ENCODE peak calls at places on chromosomes 6 and 20, in five cellular contexts. K is left colon; B is activated T-helper 1 cell treated with anti-CD3 and anti-CD28 coated beads, Interleukin-2, amount 50 U/mL, for 16 hours; H is ELR; G is activated CD8-positive, alpha-beta T cell treated with anti-CD3 and anti-CD28 coated beads, Interleukin-2, amount 10 ng/mL, durations not matched to agents 7 days and 5 days. O is an unnamed sample.

GRCh38 chr20:44600758-44601562 is 18.6 kb downstream of the PKIG start:
- DNase-seq in G (no peak), H (no peak), K (no peak), B (no peak), O (no peak)

GRCh38 chr6:17098538-17098937 is 3.3 kb upstream of the STMND1 start:
- DNase-seq in H (peak), K (no peak), G (no peak), B (no peak), O (no peak)

GRCh38 chr6:8080338-8081151 is 16.4 kb upstream of the BLOC1S5 start:
- DNase-seq in H (peak), B (no peak), K (no peak), G (no peak), O (no peak)

GRCh38 chr6:121592955-121593665 is 157.7 kb downstream of the GJA1 start:
- DNase-seq in K (no peak), B (no peak), G (no peak), H (no peak), O (no peak)

GRCh38 chr6:154931741-154932424 is 63.2 kb upstream of the TIAM2 start:
- DNase-seq in H (peak), G (no peak), K (no peak), B (no peak), O (no peak)

GRCh38 chr20:4151991-4152695 is 136.8 kb upstream of the RNF24 start:
- DNase-seq in G (no peak), B (no peak), H (peak), K (no peak), O (no peak)

GRCh38 chr6:66605011-66605410 is 898.0 kb upstream of the EYS start:
- DNase-seq in K (no peak), G (no peak), H (peak), B (no peak), O (no peak)

GRCh38 chr20:50366270-50367103 is 143.7 kb upstream of the PTPN1 start:
- DNase-seq in B (no peak), G (peak), H (peak), K (peak), O (no peak)

GRCh38 chr6:18360188-18360587 is 27.0 kb upstream of the RNF144B start:
- DNase-seq in B (no peak), K (no peak), H (no peak), G (no peak), O (no peak)

GRCh38 chr6:16909599-16910360 is 148.5 kb upstream of the ATXN1 start:
- DNase-seq in G (no peak), B (no peak), K (no peak), H (peak), O (no peak)

GRCh38 chr6:3281669-3282460 is 23.1 kb downstream of the PSMG4 start:
- DNase-seq in H (peak), B (no peak), G (no peak), K (peak), O (no peak)

GRCh38 chr6:147944122-147944521 is 398.5 kb upstream of the SASH1 start:
- DNase-seq in G (no peak), B (no peak), H (no peak), K (no peak), O (no peak)

GRCh38 chr20:46602429-46602828 is 48.8 kb downstream of the SLC13A3 start:
- DNase-seq in K (no peak), G (no peak), H (no peak), B (no peak), O (no peak)

GRCh38 chr20:710762-711120 is 35.1 kb upstream of the SCRT2 start:
- DNase-seq in H (no peak), B (no peak), K (no peak), G (no peak), O (no peak)

GRCh38 chr6:36533321-36533720 is 14.0 kb downstream of the STK38 start:
- DNase-seq in H (no peak), B (no peak), K (no peak), G (no peak), O (no peak)

GRCh38 chr6:149464411-149464810 is 20.4 kb downstream of the ZC3H12D start:
- DNase-seq in G (no peak), H (no peak), K (no peak), B (no peak), O (no peak)

GRCh38 chr6:114327074-114327473 is 15.7 kb downstream of the HS3ST5 start:
- DNase-seq in K (no peak), H (no peak), G (no peak), B (no peak), O (no peak)

GRCh38 chr6:168125429-168126001 is 46.5 kb upstream of the FRMD1 start:
- DNase-seq in K (no peak), H (no peak), B (no peak), G (peak), O (no peak)

GRCh38 chr20:24765316-24766142 is 183.5 kb upstream of the CST7 start:
- DNase-seq in B (no peak), H (no peak), K (no peak), G (no peak), O (no peak)

GRCh38 chr6:33298773-33299236 is at the start of gene RGL2:
- DNase-seq in K (peak), G (peak), H (peak), B (no peak), O (peak)

GRCh38 chr20:22402550-22402949 is 181.8 kb downstream of the FOXA2 start:
- DNase-seq in K (no peak), B (no peak), G (no peak), H (no peak), O (no peak)

GRCh38 chr6:152368761-152369624 is 268.2 kb downstream of the SYNE1 start:
- DNase-seq in G (no peak), B (no peak), K (no peak), H (no peak), O (no peak)

GRCh38 chr6:139027620-139028182 is 844 bp upstream of the ABRACL start:
- DNase-seq in H (peak), K (peak), G (peak), B (peak), O (no peak)

GRCh38 chr6:159062965-159063364 is 18.2 kb upstream of the TAGAP start:
- DNase-seq in K (no peak), B (no peak), H (no peak), G (no peak), O (no peak)

GRCh38 chr20:42161228-42161829 is 543.2 kb upstream of the CHD6 start:
- DNase-seq in K (no peak), B (no peak), H (no peak), G (no peak), O (no peak)

GRCh38 chr6:107784669-107785068 is 39.4 kb downstream of the SCML4 start:
- DNase-seq in K (no peak), B (no peak), H (peak), G (no peak), O (no peak)

GRCh38 chr6:113276631-113277030 is 580.5 kb upstream of the MARCKS start:
- DNase-seq in B (no peak), G (no peak), K (no peak), H (no peak), O (no peak)

GRCh38 chr20:19070681-19071441 is 141.6 kb upstream of the SLC24A3 start:
- DNase-seq in B (no peak), H (no peak), K (no peak), G (no peak), O (no peak)

GRCh38 chr20:57380081-57380750 is 11.0 kb upstream of the RBM38 start:
- DNase-seq in K (no peak), H (no peak), B (no peak), G (no peak), O (no peak)

GRCh38 chr6:21327326-21328140 is 266.0 kb upstream of the SOX4 start:
- DNase-seq in G (no peak), B (no peak), H (no peak), K (no peak), O (no peak)

O was measured in mesothelial cell of epicardium.